ENCODE peak calls at places on chromosomes 6 and 20, in seven cellular contexts. O is neural progenitor cell, P is GM23248, G is HCT116, M is OCI-LY7, N is HepG2, A is mammary epithelial cell. Q is an unnamed sample.

GRCh38 chr20:54041336-54041735 is 29.1 kb downstream of the BCAS1 start:
- DNase-seq in P (no peak), G (no peak), N (no peak), O (no peak), M (no peak), A (no peak), Q (no peak)

GRCh38 chr6:48615041-48615440 is 504.0 kb upstream of the PTCHD4 start:
- DNase-seq in M (no peak), P (peak; percentile 4), G (no peak), O (no peak), N (no peak), A (no peak), Q (peak; percentile 56)

GRCh38 chr6:25962368-25963127 is at the start of gene TRIM38:
- DNase-seq in A (peak; percentile 85), O (no peak), P (peak; percentile 97), N (peak; percentile 74), G (peak; percentile 54), M (peak; percentile 94), Q (peak; percentile 88)

GRCh38 chr6:161545741-161546140 is 271.9 kb upstream of the AGPAT4 start:
- DNase-seq in P (no peak), M (no peak), G (no peak), N (no peak), O (no peak), A (no peak), Q (no peak)

GRCh38 chr20:60977896-60978295 is 274.2 kb upstream of the CDH4 start:
- DNase-seq in N (no peak), A (no peak), P (no peak), G (no peak), O (no peak), M (no peak), Q (no peak)

GRCh38 chr6:38973178-38974057 is 75.2 kb upstream of the GLP1R start:
- DNase-seq in M (peak; percentile 52), G (peak; percentile 72), N (peak; percentile 72), O (peak; percentile 56), A (peak; percentile 83), P (peak; percentile 72), Q (peak; percentile 87)

GRCh38 chr6:136117081-136117480 is 133.0 kb downstream of the MTFR2 start:
- DNase-seq in P (peak; percentile 38), A (no peak), G (no peak), O (no peak), N (no peak), M (no peak), Q (peak; percentile 27)

GRCh38 chr20:58898629-58899028 is 46.1 kb downstream of the GNAS start:
- DNase-seq in P (no peak), A (no peak), M (no peak), O (peak; percentile 66), G (no peak), N (no peak), Q (no peak)

GRCh38 chr6:53673138-53673801 is 7.7 kb upstream of the KLHL31 start:
- DNase-seq in A (peak; percentile 57), G (peak; percentile 69), N (peak; percentile 71), P (peak; percentile 49), O (no peak), M (no peak), Q (peak; percentile 98)

GRCh38 chr6:38755874-38756273 is 40.8 kb downstream of the DNAH8 start:
- DNase-seq in N (no peak), O (no peak), P (no peak), M (no peak), A (peak; percentile 91), G (peak; percentile 62), Q (peak; percentile 92)

GRCh38 chr20:45833883-45834796 is 541 bp downstream of the SNX21 start:
- DNase-seq in P (peak; percentile 80), G (no peak), N (peak; percentile 47), A (peak; percentile 54), M (no peak), O (peak; percentile 85), Q (peak; percentile 67)

DNA sequence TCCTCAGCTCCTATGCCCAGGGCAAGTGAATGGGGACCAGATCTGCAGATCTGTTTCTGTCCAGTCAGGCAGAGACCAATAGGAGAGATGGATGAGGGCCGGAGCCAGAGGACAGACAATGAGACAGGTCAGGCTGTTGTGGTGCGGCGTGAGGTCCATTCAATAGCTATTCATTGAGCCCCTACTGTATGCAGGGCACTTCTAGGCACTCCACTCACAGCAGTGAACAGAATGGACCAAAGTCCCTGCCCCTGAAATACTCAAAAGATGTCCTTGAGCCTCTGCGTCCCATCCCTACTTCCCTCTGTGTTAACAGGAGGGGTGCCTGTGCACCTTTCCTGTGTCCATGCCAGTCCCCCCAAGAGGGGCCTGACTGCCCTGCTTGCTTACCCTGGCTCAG is 8.5 kb upstream of the TULP1 start:
- DNase-seq in G (no peak), N (no peak), A (no peak), O (no peak), P (no peak), M (no peak), Q (no peak)
- H4K20me1 ChIP-seq in G (no peaks in the 10 kb centered on the region), N (no peaks in the 10 kb centered on the region), A (no peaks in the 10 kb centered on the region), O (no peaks in the 10 kb centered on the region), P (no peaks in the 10 kb centered on the region), M (no peaks in the 10 kb centered on the region), Q (no peaks in the 10 kb centered on the region)

GRCh38 chr20:47353697-47354387 is 2.7 kb downstream of the ZMYND8 start:
- DNase-seq in A (no peak), O (no peak), G (no peak), M (no peak), P (peak; percentile 27), N (no peak), Q (no peak)
- H3K4me3 ChIP-seq in A (peak overlapping the region; percentile 45), O (peak overlapping the region; percentile 44), G (no peak overlapping the region), M (peak overlapping the region; percentile 74), P (peak overlapping the region; percentile 57), N (peak overlapping the region; percentile 73), Q (peak overlapping the region; percentile 48)

GRCh38 chr6:129852257-129852858 is 8.8 kb downstream of the TMEM244 start:
- DNase-seq in A (no peak), M (no peak), P (no peak), G (peak; percentile 34), N (peak; percentile 16), O (no peak), Q (no peak)
- H2AFZ ChIP-seq in A (no peak overlapping the region), M (no peak overlapping the region), P (no peak overlapping the region), G (peak overlapping the region; percentile 53), N (no peak overlapping the region), O (no peak overlapping the region), Q (no peak overlapping the region)

GRCh38 chr20:17946040-17946439 is 22.6 kb downstream of the SNX5 start:
- DNase-seq in G (no peak), O (no peak), M (no peak), A (no peak), N (no peak), P (no peak), Q (no peak)
- H4K20me1 ChIP-seq in G (peaks cover 7% of the 10 kb centered on the region), O (peaks cover 55% of the 10 kb centered on the region), M (peaks cover 86% of the 10 kb centered on the region), A (no peaks in the 10 kb centered on the region), N (peaks cover 23% of the 10 kb centered on the region), P (peaks cover 3% of the 10 kb centered on the region), Q (peaks cover 36% of the 10 kb centered on the region)

DNA sequence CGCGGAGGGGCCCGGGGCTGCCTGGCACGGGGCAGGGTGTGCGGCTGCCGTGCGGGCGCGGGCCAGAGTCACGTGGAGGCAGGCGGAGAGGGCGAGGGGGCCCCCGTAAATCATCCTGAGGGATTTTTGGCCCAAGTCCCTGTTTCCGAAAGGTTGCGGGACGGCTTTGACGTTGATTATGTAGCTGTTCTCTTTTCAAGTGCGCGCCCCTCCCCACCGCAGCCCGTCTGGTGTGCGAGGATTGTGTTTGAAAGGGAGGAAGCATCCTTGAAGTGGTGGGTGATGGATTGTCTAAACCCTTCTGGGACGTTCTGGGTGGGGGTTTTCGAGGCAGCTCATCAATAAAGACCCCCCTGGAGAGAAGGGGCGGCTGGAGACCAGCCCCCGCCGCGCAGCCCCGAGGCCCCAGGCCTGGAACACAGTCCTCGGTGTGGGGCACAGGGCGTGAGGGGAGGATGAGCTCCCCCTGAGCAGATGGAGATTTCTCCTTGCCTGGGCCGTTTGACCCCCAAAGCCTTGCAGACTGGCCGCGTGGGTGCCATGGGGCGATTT is 7.0 kb upstream of the FOXF2 start:
- DNase-seq in A (no peak), G (no peak), P (no peak), O (no peak), M (no peak), N (no peak), Q (no peak)
- H3K4me3 ChIP-seq in A (no peak overlapping the region), G (peak overlapping the region; percentile 26), P (peak overlapping the region; percentile 52), O (peak overlapping the region; percentile 31), M (no peak overlapping the region), N (no peak overlapping the region), Q (peak overlapping the region; percentile 22)

GRCh38 chr6:118735320-118735719 is 83.9 kb upstream of the CEP85L start:
- DNase-seq in O (peak; percentile 58), M (peak; percentile 31), P (no peak), G (no peak), N (peak; percentile 12), A (no peak), Q (peak; percentile 28)
- H2AFZ ChIP-seq in O (peak overlapping the region; percentile 51), M (no peak overlapping the region), P (no peak overlapping the region), G (no peak overlapping the region), N (no peak overlapping the region), A (no peak overlapping the region), Q (no peak overlapping the region)

DNA sequence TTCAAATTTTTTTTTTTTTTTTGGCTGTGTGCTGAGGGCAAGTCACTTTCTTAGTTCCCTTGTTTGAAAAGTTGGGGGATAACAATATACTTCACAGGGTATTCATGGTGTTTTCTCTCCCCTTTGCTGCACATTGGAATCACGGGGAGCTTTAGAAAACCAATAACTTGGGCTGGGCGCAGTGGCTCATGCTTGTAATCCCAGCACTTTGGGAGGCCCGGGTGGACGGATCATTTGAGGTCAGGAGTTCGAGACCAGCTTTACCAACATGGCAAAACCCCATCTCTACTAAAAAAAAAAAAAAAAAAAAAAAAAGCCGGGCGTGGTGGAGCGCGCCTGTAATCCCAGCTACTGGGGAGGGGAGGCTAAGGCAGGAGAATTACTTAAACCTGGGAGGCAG is 15.9 kb downstream of the SRSF3 start:
- DNase-seq in O (no peak), M (no peak), G (no peak), A (no peak), N (no peak), P (no peak), Q (no peak)
- H4K20me1 ChIP-seq in O (peaks cover 85% of the 10 kb centered on the region), M (peaks cover 16% of the 10 kb centered on the region), G (peaks cover 12% of the 10 kb centered on the region), A (peaks cover 4% of the 10 kb centered on the region), N (peaks cover 48% of the 10 kb centered on the region), P (peaks cover 10% of the 10 kb centered on the region), Q (peaks cover 41% of the 10 kb centered on the region)

GRCh38 chr6:18733921-18734550 is 346.9 kb downstream of the RNF144B start:
- DNase-seq in P (no peak), N (no peak), O (no peak), M (no peak), A (no peak), G (no peak), Q (no peak)
- H3K4me3 ChIP-seq in P (no peak overlapping the region), N (no peak overlapping the region), O (no peak overlapping the region), M (no peak overlapping the region), A (no peak overlapping the region), G (no peak overlapping the region), Q (no peak overlapping the region)